ENCODE peak calls at places on chromosomes 3 and 15, in nine cellular contexts. W, G, M, R, X, Q, L, C and U are unnamed samples.

GRCh38 chr15:58966698-58967097 is 20.8 kb upstream of the RNF111 start:
- DNase-seq in X (no peak), C (no peak), G (no peak), L (no peak), M (no peak), Q (no peak), R (no peak), W (no peak), U (no peak)

GRCh38 chr3:42189746-42190145 is 76.2 kb downstream of the CCK start:
- DNase-seq in X (no peak), C (no peak), M (no peak), G (no peak), Q (no peak), L (no peak), R (no peak), W (no peak), U (no peak)

GRCh38 chr3:107752202-107752990 is 229.6 kb downstream of the BBX start:
- DNase-seq in Q (peak; percentile 23), W (peak; percentile 22), L (no peak), R (no peak), X (no peak), C (peak; percentile 16), G (no peak), M (no peak), U (no peak)

GRCh38 chr15:78060232-78060631 is 17.3 kb downstream of the TBC1D2B start:
- DNase-seq in M (no peak), W (no peak), G (no peak), L (no peak), C (no peak), R (no peak), X (no peak), Q (no peak), U (no peak)

GRCh38 chr3:6679510-6679909 is 181.4 kb upstream of the GRM7 start:
- DNase-seq in W (no peak), C (no peak), R (no peak), G (no peak), M (no peak), X (no peak), Q (no peak), L (no peak), U (no peak)

GRCh38 chr3:153925826-153926514 is 195.2 kb upstream of the ARHGEF26 start:
- DNase-seq in X (no peak), R (no peak), Q (no peak), L (no peak), W (no peak), G (no peak), M (no peak), C (no peak), U (no peak)

GRCh38 chr3:195746346-195746745 is 25.6 kb downstream of the MUC20 start:
- DNase-seq in M (no peak), L (peak; percentile 26), G (no peak), W (peak; percentile 12), C (no peak), R (no peak), Q (no peak), X (no peak), U (no peak)

GRCh38 chr3:31461441-31461840 is 71.3 kb upstream of the STT3B start:
- DNase-seq in X (no peak), L (no peak), W (no peak), C (no peak), M (no peak), Q (no peak), R (no peak), G (no peak), U (no peak)

GRCh38 chr3:146469206-146470017 is at the start of gene PLSCR2:
- DNase-seq in M (peak; percentile 64), X (peak; percentile 85), R (no peak), W (peak; percentile 83), G (peak; percentile 35), C (peak; percentile 86), L (peak; percentile 85), Q (peak; percentile 24), U (peak; percentile 31)

GRCh38 chr3:187748050-187748481 is 2.8 kb upstream of the BCL6 start:
- DNase-seq in W (peak; percentile 97), R (peak; percentile 91), C (peak; percentile 99), X (peak; percentile 93), L (peak; percentile 92), M (peak; percentile 89), Q (peak; percentile 94), G (peak; percentile 91), U (peak; percentile 96)

GRCh38 chr15:66825139-66825538 is 123.1 kb downstream of the SMAD6 start:
- DNase-seq in C (no peak), X (no peak), W (no peak), Q (no peak), G (no peak), L (no peak), R (no peak), M (no peak), U (no peak)

GRCh38 chr15:85168642-85169173 is 187.1 kb downstream of the PDE8A start:
- DNase-seq in G (no peak), X (no peak), L (peak; percentile 74), R (peak; percentile 24), M (no peak), C (peak; percentile 83), Q (peak; percentile 62), W (peak; percentile 61), U (no peak)

GRCh38 chr3:130843441-130843840 is 50.4 kb upstream of the ATP2C1 start:
- DNase-seq in C (no peak), X (no peak), L (no peak), R (no peak), Q (no peak), M (no peak), G (no peak), W (no peak), U (no peak)

GRCh38 chr3:9079674-9080073 is 116.4 kb upstream of the RAD18 start:
- DNase-seq in L (no peak), G (no peak), X (no peak), C (no peak), M (no peak), W (no peak), Q (no peak), R (no peak), U (no peak)

GRCh38 chr15:58332676-58333400 is 99.0 kb upstream of the LIPC start:
- DNase-seq in Q (no peak), G (no peak), X (no peak), R (no peak), L (no peak), C (no peak), M (no peak), W (no peak), U (no peak)

GRCh38 chr3:36784012-36784763 is 19.8 kb upstream of the DCLK3 start:
- DNase-seq in Q (no peak), M (no peak), L (no peak), G (no peak), W (no peak), X (no peak), R (no peak), C (no peak), U (no peak)

GRCh38 chr3:39254806-39255449 is 24.9 kb downstream of the CX3CR1 start:
- DNase-seq in Q (no peak), W (no peak), R (no peak), X (no peak), C (no peak), M (no peak), L (no peak), G (no peak), U (no peak)

GRCh38 chr15:56781666-56782065 is 48.4 kb upstream of the ZNF280D start:
- DNase-seq in R (no peak), X (no peak), M (no peak), C (no peak), W (no peak), G (no peak), L (no peak), Q (no peak), U (no peak)

GRCh38 chr15:69074011-69074842 is 59.7 kb downstream of the NOX5 start:
- DNase-seq in W (peak; percentile 87), L (peak; percentile 74), C (peak; percentile 69), Q (peak; percentile 84), M (no peak), G (peak; percentile 42), X (no peak), R (peak; percentile 34), U (no peak)

GRCh38 chr15:22887157-22887951 is 48.9 kb downstream of the NIPA2 start:
- DNase-seq in W (no peak), M (no peak), Q (no peak), C (no peak), R (no peak), X (no peak), G (no peak), L (no peak), U (no peak)

GRCh38 chr3:8220291-8220690 is 281.3 kb upstream of the LMCD1 start:
- DNase-seq in R (no peak), G (no peak), Q (no peak), L (no peak), M (no peak), C (no peak), W (no peak), X (no peak), U (no peak)

GRCh38 chr15:70854669-70854976 is 666 bp upstream of the LARP6 start:
- DNase-seq in X (no peak), W (no peak), Q (no peak), C (no peak), L (no peak), R (no peak), M (no peak), G (no peak), U (no peak)
- TF ChIP-seq CTCF in X (no peak), W (no peak), Q (no peak), C (no peak), L (no peak), R (no peak), M (no peak), G (peak; percentile 27), U (no peak)

GRCh38 chr15:83747050-83747717 is 93.3 kb downstream of the ADAMTSL3 start:
- DNase-seq in L (no peak), Q (no peak), C (no peak), X (no peak), G (peak; percentile 54), W (no peak), M (no peak), R (no peak), U (no peak)
- TF ChIP-seq CTCF in L (peak; percentile 18), Q (peak; percentile 13), C (no peak), X (no peak), G (peak; percentile 68), W (no peak), M (no peak), R (no peak), U (no peak)

DNA sequence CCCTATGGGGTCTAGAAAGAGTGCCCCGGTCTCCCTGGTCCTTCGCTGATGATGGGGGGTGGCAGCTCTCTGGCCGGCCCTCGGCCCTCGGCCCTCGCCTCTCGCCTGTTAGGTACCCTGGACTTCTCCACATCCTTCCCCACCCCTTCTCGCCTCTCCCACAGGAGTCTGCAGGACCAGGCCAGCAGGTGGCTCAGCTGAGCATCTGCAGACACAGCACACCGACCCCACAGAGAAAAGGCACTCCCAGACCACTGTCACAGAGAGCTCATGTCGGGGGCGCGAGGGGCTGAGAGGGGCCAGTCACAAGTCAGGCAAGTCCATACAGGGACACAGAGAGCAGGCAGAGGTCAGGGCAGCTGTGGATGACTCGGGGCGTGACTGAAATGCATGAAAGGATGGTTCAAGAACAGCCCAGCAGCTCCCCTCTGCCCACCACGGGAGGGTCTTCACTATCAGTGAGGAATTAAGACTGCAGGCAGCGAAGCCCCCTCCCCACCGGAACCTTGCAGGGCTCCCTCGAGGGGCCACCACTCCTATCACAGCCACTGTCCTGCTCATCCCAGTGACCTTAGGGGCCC is 181.7 kb upstream of the NSMCE3 start:
- DNase-seq in L (no peak), W (no peak), M (no peak), C (peak; percentile 58), X (peak; percentile 65), G (no peak), Q (peak; percentile 39), R (no peak), U (no peak)
- TF ChIP-seq CTCF in L (peak; percentile 16), W (no peak), M (no peak), C (no peak), X (no peak), G (no peak), Q (peak; percentile 61), R (peak; percentile 51), U (no peak)

GRCh38 chr3:55013145-55013544 is 85.3 kb upstream of the LRTM1 start:
- DNase-seq in G (no peak), W (no peak), R (no peak), M (no peak), L (no peak), C (no peak), X (no peak), Q (peak; percentile 28), U (no peak)
- TF ChIP-seq CTCF in G (no peak), W (no peak), R (no peak), M (no peak), L (no peak), C (no peak), X (no peak), Q (peak; percentile 18), U (no peak)